ENCODE peak calls at places on chromosome 7, in seven cellular contexts. X is HCT116, E is SK-N-SH, V is GM12878, S is K562, Y is GM23338, Z is HL-60. U is an unnamed sample.

GRCh38 chr7:116528008-116528789 is 3.4 kb downstream of the CAV1 start:
- DNase-seq in X (peak), E (peak), V (no peak), S (no peak), Y (no peak), Z (no peak), U (no peak)

GRCh38 chr7:19107392-19108147 is 9.9 kb downstream of the TWIST1 start:
- DNase-seq in X (no peak), E (peak), V (no peak), S (no peak), Y (peak), Z (no peak), U (no peak)

GRCh38 chr7:29401827-29402226 is 161.8 kb upstream of the PRR15 start:
- DNase-seq in X (no peak), E (no peak), V (no peak), S (no peak), Y (no peak), Z (no peak), U (no peak)

GRCh38 chr7:54968018-54968417 is 50.8 kb upstream of the EGFR start:
- DNase-seq in X (no peak), E (no peak), V (no peak), S (no peak), Y (peak), Z (no peak), U (no peak)

GRCh38 chr7:28847681-28848080 is 110.4 kb downstream of the TRIL start:
- DNase-seq in X (no peak), E (no peak), V (no peak), S (no peak), Y (no peak), Z (no peak), U (no peak)

GRCh38 chr7:106570146-106570545 is 90.8 kb downstream of the CCDC71L start:
- DNase-seq in X (no peak), E (no peak), V (no peak), S (no peak), Y (no peak), Z (no peak), U (no peak)

GRCh38 chr7:149188637-149189259 is 6.6 kb upstream of the ZNF282 start:
- DNase-seq in X (no peak), E (peak), V (no peak), S (no peak), Y (no peak), Z (no peak), U (no peak)

GRCh38 chr7:4809091-4809591 is 33.7 kb downstream of the AP5Z1 start:
- DNase-seq in X (no peak), E (no peak), V (no peak), S (no peak), Y (no peak), Z (no peak), U (no peak)

GRCh38 chr7:43756368-43757072 is 2.0 kb upstream of the BLVRA start:
- DNase-seq in X (no peak), E (no peak), V (no peak), S (no peak), Y (no peak), Z (no peak), U (no peak)

GRCh38 chr7:109901916-109902315 is 1189.0 kb upstream of the LRRN3 start:
- DNase-seq in X (no peak), E (no peak), V (no peak), S (no peak), Y (no peak), Z (no peak), U (no peak)

GRCh38 chr7:25090374-25090773 is 34.7 kb downstream of the CYCS start:
- DNase-seq in X (no peak), E (no peak), V (no peak), S (no peak), Y (no peak), Z (no peak), U (peak)

GRCh38 chr7:82442492-82443043 is 1.0 kb downstream of the CACNA2D1 start:
- DNase-seq in X (no peak), E (peak), V (no peak), S (no peak), Y (peak), Z (no peak), U (no peak)

GRCh38 chr7:2821161-2821841 is 22.8 kb downstream of the GNA12 start:
- DNase-seq in X (no peak), E (peak), V (peak), S (no peak), Y (peak), Z (no peak), U (no peak)

GRCh38 chr7:95213809-95214492 is 110.4 kb downstream of the PON1 start:
- DNase-seq in X (no peak), E (no peak), V (no peak), S (no peak), Y (no peak), Z (no peak), U (no peak)

GRCh38 chr7:128427289-128427891 is 17.6 kb upstream of the IMPDH1 start:
- DNase-seq in X (peak), E (peak), V (no peak), S (peak), Y (peak), Z (no peak), U (peak)

GRCh38 chr7:127347567-127348246 is 44.8 kb downstream of the ZNF800 start:
- DNase-seq in X (no peak), E (peak), V (no peak), S (peak), Y (peak), Z (peak), U (peak)

GRCh38 chr7:44761207-44762161 is 12.8 kb downstream of the ZMIZ2 start:
- DNase-seq in X (peak), E (peak), V (no peak), S (peak), Y (peak), Z (no peak), U (no peak)

GRCh38 chr7:53121374-53121773 is 85.9 kb downstream of the POM121L12 start:
- DNase-seq in X (no peak), E (no peak), V (no peak), S (no peak), Y (no peak), Z (no peak), U (no peak)

GRCh38 chr7:44287488-44288380 is 37.7 kb downstream of the CAMK2B start:
- DNase-seq in X (no peak), E (peak), V (no peak), S (no peak), Y (no peak), Z (no peak), U (no peak)

GRCh38 chr7:153835104-153835503 is 217.1 kb upstream of the DPP6 start:
- DNase-seq in X (no peak), E (peak), V (no peak), S (no peak), Y (no peak), Z (no peak), U (no peak)

GRCh38 chr7:146937836-146938235 is 821.2 kb downstream of the CNTNAP2 start:
- DNase-seq in X (no peak), E (no peak), V (no peak), S (no peak), Y (no peak), Z (no peak), U (no peak)

GRCh38 chr7:8491106-8491505 is 57.7 kb downstream of the NXPH1 start:
- DNase-seq in X (no peak), E (no peak), V (no peak), S (no peak), Y (no peak), Z (no peak), U (no peak)

GRCh38 chr7:18257711-18258110 is 230.1 kb upstream of the PRPS1L1 start:
- DNase-seq in X (no peak), E (no peak), V (no peak), S (no peak), Y (no peak), Z (no peak), U (no peak)

GRCh38 chr7:143210541-143210940 is 11.3 kb upstream of the TAS2R40 start:
- DNase-seq in X (no peak), E (no peak), V (no peak), S (no peak), Y (no peak), Z (no peak), U (no peak)

GRCh38 chr7:55502988-55503514 is 69.3 kb downstream of the VOPP1 start:
- DNase-seq in X (no peak), E (peak), V (no peak), S (no peak), Y (no peak), Z (no peak), U (no peak)

GRCh38 chr7:98168181-98168903 is 42.9 kb upstream of the BHLHA15 start:
- DNase-seq in X (peak), E (peak), V (peak), S (peak), Y (peak), Z (no peak), U (peak)

GRCh38 chr7:14309432-14309831 is 320.0 kb upstream of the ETV1 start:
- DNase-seq in X (no peak), E (no peak), V (no peak), S (no peak), Y (no peak), Z (no peak), U (no peak)

GRCh38 chr7:106450716-106451115 is 165.9 kb upstream of the NAMPT start:
- DNase-seq in X (no peak), E (no peak), V (no peak), S (no peak), Y (no peak), Z (no peak), U (no peak)

GRCh38 chr7:151877911-151878835 is 1.3 kb upstream of the PRKAG2 start:
- DNase-seq in X (no peak), E (peak), V (no peak), S (no peak), Y (no peak), Z (no peak), U (no peak)

DNA sequence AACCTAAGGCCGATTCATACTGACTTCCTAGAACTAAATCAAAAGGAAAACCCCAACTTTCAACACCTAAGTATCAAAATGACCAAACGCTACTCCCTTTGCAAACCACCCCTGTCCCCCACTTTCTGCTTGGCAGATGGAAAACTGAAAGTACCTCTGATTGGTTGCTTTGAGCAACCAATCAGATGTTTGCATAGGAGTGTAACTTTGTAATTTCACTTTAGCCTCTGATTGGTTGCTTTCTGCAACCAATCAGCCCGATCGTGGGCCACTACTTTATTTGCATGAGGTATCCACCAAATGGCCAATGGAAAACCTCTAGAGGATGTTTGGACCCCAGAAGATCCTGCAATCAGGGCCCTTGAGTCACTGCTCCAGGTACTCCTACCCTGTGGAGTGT is 12.3 kb upstream of the SNX10 start:
- DNase-seq in X (no peak), E (no peak), V (no peak), S (no peak), Y (no peak), Z (no peak), U (peak)
- TF ChIP-seq REST in X (no peak), E (no peak), V (no peak), S (no peak), Y (no peak), Z (no peak), U (no peak)

GRCh38 chr7:101950450-101951119 is 133.2 kb downstream of the CUX1 start:
- DNase-seq in X (peak), E (no peak), V (no peak), S (peak), Y (peak), Z (no peak), U (no peak)

GRCh38 chr7:101951757-101952156 is 134.3 kb downstream of the CUX1 start:
- DNase-seq in X (no peak), E (no peak), V (no peak), S (no peak), Y (no peak), Z (no peak), U (no peak)

GRCh38 chr7:101954494-101954893 is 137.1 kb downstream of the CUX1 start:
- DNase-seq in X (no peak), E (no peak), V (no peak), S (no peak), Y (no peak), Z (peak), U (no peak)

GRCh38 chr7:101952355-101953247 is 135.2 kb downstream of the CUX1 start:
- DNase-seq in X (peak), E (no peak), V (no peak), S (peak), Y (no peak), Z (peak), U (no peak)

GRCh38 chr7:101953248-101953819 is 135.9 kb downstream of the CUX1 start:
- DNase-seq in X (peak), E (peak), V (peak), S (no peak), Y (no peak), Z (peak), U (no peak)
- TF ChIP-seq POLR2AphosphoS5 in X (peak), E (peak), V (no peak), S (no peak), Y (no peak), Z (no peak), U (no peak)

GRCh38 chr7:108358553-108358952 is 97.7 kb downstream of the NRCAM start:
- DNase-seq in X (no peak), E (peak), V (no peak), S (no peak), Y (peak), Z (no peak), U (peak)
- TF ChIP-seq REST in X (no peak), E (no peak), V (no peak), S (no peak), Y (no peak), Z (no peak), U (no peak)

DNA sequence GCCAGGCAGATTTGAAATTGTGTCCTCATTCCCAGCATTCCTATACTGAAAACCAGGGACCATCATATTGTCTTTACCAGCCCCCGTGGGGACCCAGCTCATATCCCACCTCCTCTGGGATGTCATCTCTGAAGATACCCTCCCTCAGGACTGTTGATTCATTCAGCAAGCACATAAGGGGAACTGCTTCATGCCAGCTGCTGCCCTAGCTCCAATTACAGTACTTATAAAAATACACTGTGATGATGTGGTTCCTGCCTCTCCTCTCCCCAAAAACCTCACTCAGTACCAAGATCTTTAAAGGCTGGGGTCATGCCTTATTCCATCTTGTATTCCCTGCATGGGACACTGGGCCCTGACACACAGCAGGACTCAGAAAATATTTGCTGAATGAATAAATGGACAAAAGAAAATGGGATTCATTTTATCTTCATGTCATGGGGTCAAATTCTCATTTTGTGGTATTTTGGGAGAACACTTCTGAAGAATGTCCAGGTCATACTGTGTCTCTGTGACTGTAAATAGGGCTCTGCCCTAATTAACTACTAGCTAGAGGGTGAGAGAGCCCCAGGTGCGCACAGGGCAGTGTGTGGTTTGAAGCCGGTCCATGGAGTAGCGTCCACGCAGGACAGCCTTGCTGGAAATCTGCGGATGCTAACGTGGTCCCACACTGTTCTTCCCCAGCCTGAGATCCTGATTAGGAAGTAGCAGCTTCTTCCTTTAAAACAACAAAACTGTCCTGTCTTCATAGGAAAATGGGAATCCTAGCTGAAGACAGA is 29.0 kb upstream of the DAGLB start:
- DNase-seq in X (no peak), E (no peak), V (no peak), S (no peak), Y (no peak), Z (no peak), U (no peak)
- TF ChIP-seq POLR2AphosphoS5 in X (no peak), E (no peak), V (no peak), S (no peak), Y (no peak), Z (no peak), U (no peak)

DNA sequence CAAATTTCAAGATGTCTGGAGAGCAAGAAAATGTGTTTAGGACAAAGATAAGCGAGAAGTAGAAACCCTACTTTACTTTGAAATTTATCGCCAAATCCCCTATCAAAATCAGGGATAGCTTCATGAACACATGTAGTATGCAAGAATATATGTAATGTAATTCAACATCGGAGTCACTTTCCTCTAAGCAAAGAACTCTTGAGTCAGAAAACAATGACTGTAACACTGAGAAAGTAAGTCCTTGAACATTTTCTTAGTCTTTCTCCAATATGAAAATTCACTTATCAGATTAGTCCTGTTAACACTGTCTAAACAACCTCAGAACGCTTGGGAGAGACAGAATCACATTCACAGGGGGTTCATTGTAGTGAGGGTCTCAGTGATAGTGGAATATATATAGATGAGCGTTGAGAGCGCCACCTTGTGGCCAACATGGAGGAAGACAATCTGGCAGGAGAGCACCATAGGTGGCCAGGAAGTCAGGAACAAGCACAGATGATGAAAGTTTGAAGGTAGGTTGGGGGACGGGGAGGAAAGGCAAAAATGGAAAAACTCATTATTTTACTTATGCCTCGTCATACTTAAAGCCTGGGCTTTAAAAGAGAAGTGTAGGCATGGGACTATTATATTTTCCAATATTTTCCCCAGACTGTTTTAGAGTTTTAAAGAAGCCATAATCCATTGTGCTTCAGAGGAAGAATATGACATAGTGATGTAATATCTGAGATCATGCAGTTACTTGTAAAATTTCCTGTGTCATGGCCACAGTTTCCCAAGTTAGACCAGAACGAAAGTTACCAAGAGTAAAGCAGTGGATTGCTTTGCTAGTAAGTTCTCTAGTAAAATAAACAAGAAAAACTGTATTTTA is 115.5 kb upstream of the GNAI1 start:
- DNase-seq in X (peak), E (peak), V (no peak), S (peak), Y (peak), Z (peak), U (peak)
- TF ChIP-seq REST in X (no peak), E (no peak), V (no peak), S (no peak), Y (no peak), Z (no peak), U (no peak)

GRCh38 chr7:12601302-12601869 is 30.9 kb downstream of the SCIN start:
- DNase-seq in X (no peak), E (no peak), V (no peak), S (no peak), Y (no peak), Z (no peak), U (no peak)

GRCh38 chr7:12610899-12611298 is 40.4 kb downstream of the SCIN start:
- DNase-seq in X (no peak), E (no peak), V (no peak), S (no peak), Y (no peak), Z (no peak), U (no peak)

GRCh38 chr7:12609556-12609955 is 39.0 kb downstream of the SCIN start:
- DNase-seq in X (no peak), E (no peak), V (no peak), S (no peak), Y (no peak), Z (no peak), U (no peak)

GRCh38 chr7:12612622-12613021 is 42.1 kb downstream of the SCIN start:
- DNase-seq in X (no peak), E (no peak), V (no peak), S (no peak), Y (no peak), Z (no peak), U (no peak)

DNA sequence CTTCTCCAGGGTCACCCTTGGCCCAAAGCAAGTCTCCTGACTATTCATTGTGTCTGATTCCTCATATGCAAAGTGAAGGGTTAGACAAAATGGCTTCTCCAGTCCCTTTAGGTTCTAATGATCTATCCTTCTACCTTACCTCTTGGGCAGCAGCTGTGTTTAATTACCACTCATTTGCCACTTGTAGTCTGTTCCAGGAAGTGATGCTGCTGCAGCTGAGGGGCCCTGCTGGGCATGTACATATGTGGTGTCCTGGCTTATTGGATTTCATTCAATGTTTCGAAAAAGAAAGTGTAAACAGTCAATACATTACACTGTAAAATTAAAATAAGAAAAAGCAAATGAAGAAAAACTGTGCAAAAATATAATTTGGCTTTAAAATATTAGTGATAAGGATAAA is 36.6 kb downstream of the SCIN start:
- DNase-seq in X (no peak), E (peak), V (no peak), S (no peak), Y (no peak), Z (no peak), U (no peak)
- TF ChIP-seq POLR2AphosphoS5 in X (no peak), E (no peak), V (no peak), S (no peak), Y (no peak), Z (no peak), U (no peak)

GRCh38 chr7:952548-953441 is 1.7 kb downstream of the ADAP1 start:
- DNase-seq in X (no peak), E (peak), V (no peak), S (no peak), Y (no peak), Z (no peak), U (no peak)

GRCh38 chr7:951881-952547 is 2.5 kb downstream of the ADAP1 start:
- DNase-seq in X (no peak), E (peak), V (no peak), S (no peak), Y (no peak), Z (no peak), U (no peak)

GRCh38 chr7:954330-955238 is at the start of gene ADAP1:
- DNase-seq in X (no peak), E (peak), V (no peak), S (peak), Y (peak), Z (no peak), U (no peak)

GRCh38 chr7:956031-956430 is 1.6 kb upstream of the ADAP1 start:
- DNase-seq in X (no peak), E (peak), V (no peak), S (no peak), Y (no peak), Z (no peak), U (no peak)

GRCh38 chr7:953547-954327 is 743 bp downstream of the ADAP1 start:
- DNase-seq in X (no peak), E (peak), V (no peak), S (no peak), Y (peak), Z (no peak), U (peak)
- TF ChIP-seq REST in X (no peak), E (no peak), V (no peak), S (no peak), Y (no peak), Z (no peak), U (no peak)

GRCh38 chr7:102424787-102425218 is 8.6 kb upstream of the ORAI2 start:
- DNase-seq in X (no peak), E (no peak), V (no peak), S (no peak), Y (no peak), Z (no peak), U (no peak)
- TF ChIP-seq POLR2AphosphoS5 in X (no peak), E (no peak), V (peak), S (no peak), Y (no peak), Z (no peak), U (no peak)